ENCODE peak calls at places on chromosomes 6 and 20, in ten cellular contexts. N is K562, A is stomach, B is upper lobe of left lung, D is ovary, P is SK-N-SH, H is GM12878, S is suprapubic skin, J is A549, C is sigmoid colon. G is an unnamed sample.

GRCh38 chr20:23265226-23265625 is 85.4 kb upstream of the NXT1 start:
- DNase-seq in N (no peak), A (no peak), B (no peak), D (peak; percentile 61), P (no peak), H (no peak), S (no peak), J (no peak), C (no peak), G (no peak)

GRCh38 chr6:148892247-148892646 is 145.4 kb downstream of the UST start:
- DNase-seq in N (no peak), A (no peak), B (no peak), D (no peak), P (no peak), H (no peak), S (no peak), J (no peak), C (no peak), G (no peak)

GRCh38 chr6:134647861-134648260 is 302.0 kb downstream of the ALDH8A1 start:
- DNase-seq in N (no peak), A (no peak), B (no peak), D (no peak), P (no peak), H (no peak), S (no peak), J (no peak), C (no peak), G (no peak)

GRCh38 chr6:56866917-56867522 is 87.9 kb upstream of the BEND6 start:
- DNase-seq in N (no peak), A (no peak), B (no peak), D (no peak), P (no peak), H (no peak), S (no peak), J (peak; percentile 17), C (no peak), G (no peak)

GRCh38 chr6:12749531-12750379 is 33.2 kb downstream of the PHACTR1 start:
- DNase-seq in N (no peak), A (no peak), B (peak; percentile 83), D (no peak), P (peak; percentile 89), H (no peak), S (no peak), J (no peak), C (no peak), G (no peak)

GRCh38 chr20:17594443-17594842 is 24.6 kb downstream of the DSTN start:
- DNase-seq in N (no peak), A (peak; percentile 87), B (no peak), D (no peak), P (no peak), H (no peak), S (no peak), J (no peak), C (no peak), G (no peak)

GRCh38 chr20:23084845-23085355 is 1.2 kb downstream of the CD93 start:
- DNase-seq in N (no peak), A (no peak), B (peak; percentile 61), D (no peak), P (no peak), H (no peak), S (no peak), J (no peak), C (no peak), G (no peak)

GRCh38 chr20:57649617-57650015 is 29.4 kb upstream of the ZBP1 start:
- DNase-seq in N (no peak), A (no peak), B (no peak), D (no peak), P (no peak), H (no peak), S (no peak), J (no peak), C (no peak), G (no peak)

GRCh38 chr6:157911278-157911677 is 70.4 kb upstream of the SYNJ2 start:
- DNase-seq in N (no peak), A (no peak), B (no peak), D (no peak), P (no peak), H (no peak), S (no peak), J (no peak), C (no peak), G (no peak)
- TF ChIP-seq EP300 in N (no peak), A (no peak), B (no peak), D (no peak), P (no peak), H (no peak), S (no peak), J (no peak), C (no peak), G (no peak)

GRCh38 chr6:138250513-138251247 is 32.4 kb upstream of the PBOV1 start:
- DNase-seq in N (no peak), A (peak; percentile 85), B (peak; percentile 22), D (peak; percentile 79), P (no peak), H (no peak), S (peak; percentile 70), J (no peak), C (no peak), G (no peak)
- TF ChIP-seq EP300 in N (no peak), A (no peak), B (no peak), D (no peak), P (no peak), H (no peak), S (no peak), J (no peak), C (no peak), G (no peak)

GRCh38 chr20:10077081-10077471 is 42.3 kb downstream of the ANKEF1 start:
- DNase-seq in N (no peak), A (no peak), B (no peak), D (no peak), P (no peak), H (no peak), S (no peak), J (no peak), C (no peak), G (no peak)

GRCh38 chr20:10075606-10076005 is 40.8 kb downstream of the ANKEF1 start:
- DNase-seq in N (no peak), A (no peak), B (no peak), D (no peak), P (no peak), H (no peak), S (no peak), J (no peak), C (no peak), G (no peak)

GRCh38 chr20:10077886-10078285 is 43.1 kb downstream of the ANKEF1 start:
- DNase-seq in N (no peak), A (no peak), B (no peak), D (no peak), P (no peak), H (no peak), S (no peak), J (no peak), C (no peak), G (no peak)

GRCh38 chr20:10074513-10074912 is 39.7 kb downstream of the ANKEF1 start:
- DNase-seq in N (no peak), A (no peak), B (no peak), D (no peak), P (no peak), H (no peak), S (no peak), J (peak; percentile 81), C (no peak), G (peak; percentile 38)

DNA sequence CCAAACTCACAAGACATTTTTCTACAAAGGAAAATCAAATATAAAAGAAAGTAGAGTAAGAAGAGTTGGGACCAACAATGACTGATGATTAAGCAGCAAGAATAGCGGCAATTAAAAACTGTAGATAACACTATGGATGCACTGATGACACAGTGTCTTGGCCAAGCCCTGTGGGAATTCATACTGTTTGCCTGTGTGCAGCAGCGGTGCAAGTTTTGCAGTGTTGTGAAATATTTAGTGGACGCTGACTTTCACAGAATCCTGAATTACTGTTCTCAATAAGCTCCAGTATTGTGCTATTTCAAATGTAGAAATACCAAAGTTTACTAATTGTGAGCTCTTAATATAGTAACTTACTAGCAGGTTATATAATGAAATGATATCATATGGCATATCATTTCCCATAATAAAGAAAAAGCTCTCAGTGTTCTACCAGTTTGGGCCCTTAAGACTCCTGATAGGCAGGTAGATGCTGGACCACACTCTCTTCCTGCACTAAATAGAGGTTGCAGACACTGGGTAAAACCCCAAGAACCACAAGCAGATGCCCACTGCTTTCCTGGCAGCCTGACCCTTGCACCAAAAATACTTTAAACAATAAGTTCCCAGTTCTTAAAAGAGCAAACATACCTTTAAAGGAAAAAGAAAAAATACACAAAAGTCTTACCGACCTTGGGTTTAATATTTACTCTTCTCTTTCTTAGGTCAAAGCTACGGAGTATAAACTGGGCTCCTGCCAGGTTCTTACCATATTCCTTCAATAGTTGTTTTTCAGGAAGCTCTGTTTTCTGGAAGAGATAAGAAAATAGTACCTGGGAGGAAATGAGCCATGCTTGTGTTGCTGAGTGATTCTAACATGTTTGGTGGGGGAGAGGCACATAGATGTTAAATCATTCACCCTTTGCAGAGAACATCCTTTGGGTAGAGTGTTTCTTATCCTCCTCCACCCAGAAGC is 41.6 kb downstream of the ANKEF1 start:
- DNase-seq in N (no peak), A (peak; percentile 47), B (no peak), D (no peak), P (no peak), H (no peak), S (no peak), J (peak; percentile 68), C (no peak), G (no peak)
- TF ChIP-seq EP300 in N (no peak), A (no peak), B (no peak), D (no peak), P (no peak), H (no peak), S (no peak), J (no peak), C (no peak), G (no peak)

GRCh38 chr6:111646942-111647341 is 41.3 kb upstream of the TRAF3IP2 start:
- DNase-seq in N (no peak), A (no peak), B (no peak), D (no peak), P (no peak), H (no peak), S (no peak), J (no peak), C (peak; percentile 79), G (no peak)

GRCh38 chr6:111639266-111639665 is 33.6 kb upstream of the TRAF3IP2 start:
- DNase-seq in N (no peak), A (no peak), B (no peak), D (no peak), P (no peak), H (no peak), S (no peak), J (no peak), C (no peak), G (no peak)

GRCh38 chr6:111644893-111645430 is 39.3 kb upstream of the TRAF3IP2 start:
- DNase-seq in N (no peak), A (no peak), B (no peak), D (no peak), P (no peak), H (no peak), S (peak; percentile 49), J (no peak), C (no peak), G (no peak)

GRCh38 chr6:111646034-111646433 is 40.4 kb upstream of the TRAF3IP2 start:
- DNase-seq in N (no peak), A (no peak), B (no peak), D (no peak), P (no peak), H (no peak), S (no peak), J (no peak), C (no peak), G (no peak)

DNA sequence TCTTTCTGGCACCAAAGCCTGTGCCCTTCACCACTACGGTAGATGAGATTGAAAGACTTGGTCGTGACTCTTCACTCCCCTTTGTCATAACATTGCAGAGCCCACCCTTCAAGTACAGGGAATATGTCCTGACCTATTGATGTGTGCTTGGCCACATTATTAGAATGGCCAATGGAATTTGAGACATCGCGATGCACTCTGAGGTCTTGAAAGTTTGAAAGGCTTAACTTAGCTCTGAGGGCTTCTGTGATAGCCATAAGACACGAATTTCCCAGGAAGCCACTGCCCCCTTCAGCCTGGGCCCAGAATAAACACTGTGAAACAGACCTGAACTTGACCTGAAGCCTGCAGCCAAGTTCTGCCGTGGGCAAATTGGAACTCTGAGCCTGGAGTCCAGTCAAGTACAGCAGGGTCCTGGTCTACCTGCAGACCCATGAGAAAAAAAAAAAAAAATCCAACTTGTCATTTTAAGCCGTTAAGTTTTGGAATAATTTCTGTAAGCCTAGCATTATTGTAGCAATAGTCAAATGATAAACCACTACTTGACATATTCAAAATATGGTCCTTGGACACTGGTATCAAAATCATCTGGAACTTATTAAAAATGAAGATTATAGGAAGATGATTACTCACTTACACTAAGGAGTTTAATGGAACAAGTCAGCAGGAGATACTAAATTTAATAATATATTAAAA is 36.9 kb upstream of the TRAF3IP2 start:
- DNase-seq in N (peak; percentile 58), A (peak; percentile 64), B (no peak), D (peak; percentile 45), P (peak; percentile 66), H (peak; percentile 21), S (peak; percentile 72), J (peak; percentile 72), C (peak; percentile 78), G (peak; percentile 80)
- TF ChIP-seq EP300 in N (no peak), A (no peak), B (no peak), D (no peak), P (no peak), H (no peak), S (no peak), J (no peak), C (no peak), G (no peak)